ENCODE peak calls at places on chromosome 19, in ten cellular contexts. W, G, U, Z, Q, S, M, X, N and K are unnamed samples.

GRCh38 chr19:44754743-44755066 is 6.2 kb downstream of the BCL3 start:
- DNase-seq in W (no peak), G (no peak), U (no peak), Z (no peak), Q (no peak), S (no peak), M (no peak), X (no peak), N (no peak), K (no peak)

GRCh38 chr19:4534836-4535658 is at the start of gene PLIN5:
- DNase-seq in W (peak; percentile 24), G (no peak), U (peak; percentile 61), Z (no peak), Q (peak; percentile 89), S (peak; percentile 11), M (peak; percentile 79), X (peak; percentile 65), N (no peak), K (no peak)

GRCh38 chr19:2154587-2155075 is 3.3 kb upstream of the AP3D1 start:
- DNase-seq in W (peak; percentile 49), G (no peak), U (no peak), Z (no peak), Q (no peak), S (no peak), M (no peak), X (no peak), N (no peak), K (peak; percentile 72)

GRCh38 chr19:42048992-42049391 is 21.0 kb downstream of the GRIK5 start:
- DNase-seq in W (no peak), G (no peak), U (no peak), Z (no peak), Q (no peak), S (no peak), M (no peak), X (no peak), N (no peak), K (no peak)

GRCh38 chr19:40347476-40348124 is 597 bp downstream of the C19orf47 start:
- DNase-seq in W (no peak), G (no peak), U (no peak), Z (no peak), Q (no peak), S (no peak), M (no peak), X (no peak), N (no peak), K (no peak)

GRCh38 chr19:6734096-6734696 is 3.2 kb downstream of the GPR108 start:
- DNase-seq in W (no peak), G (no peak), U (no peak), Z (no peak), Q (no peak), S (no peak), M (no peak), X (no peak), N (no peak), K (no peak)

GRCh38 chr19:18202759-18203407 is 959 bp downstream of the RAB3A start:
- DNase-seq in W (no peak), G (no peak), U (peak; percentile 44), Z (no peak), Q (peak; percentile 57), S (no peak), M (peak; percentile 52), X (no peak), N (no peak), K (peak; percentile 9)

GRCh38 chr19:56084835-56085536 is 36.1 kb downstream of the ZNF787 start:
- DNase-seq in W (no peak), G (no peak), U (no peak), Z (no peak), Q (no peak), S (no peak), M (no peak), X (no peak), N (no peak), K (peak; percentile 19)

GRCh38 chr19:46211201-46211881 is 18.2 kb upstream of the IGFL1 start:
- DNase-seq in W (peak; percentile 80), G (no peak), U (no peak), Z (no peak), Q (peak; percentile 17), S (no peak), M (no peak), X (peak; percentile 72), N (no peak), K (peak; percentile 89)

GRCh38 chr19:18875726-18876125 is 20.2 kb downstream of the CERS1 start:
- DNase-seq in W (no peak), G (no peak), U (no peak), Z (no peak), Q (no peak), S (no peak), M (no peak), X (no peak), N (no peak), K (no peak)

GRCh38 chr19:15252398-15253018 is 20.3 kb upstream of the EPHX3 start:
- DNase-seq in W (no peak), G (no peak), U (no peak), Z (no peak), Q (no peak), S (peak; percentile 43), M (peak; percentile 54), X (no peak), N (no peak), K (no peak)

GRCh38 chr19:33500991-33501390 is 20.6 kb downstream of the PEPD start:
- DNase-seq in W (no peak), G (no peak), U (no peak), Z (no peak), Q (no peak), S (no peak), M (no peak), X (no peak), N (no peak), K (no peak)

GRCh38 chr19:46660601-46661019 is 372 bp downstream of the DACT3 start:
- DNase-seq in W (no peak), G (no peak), U (no peak), Z (no peak), Q (no peak), S (no peak), M (peak; percentile 44), X (no peak), N (no peak), K (no peak)

GRCh38 chr19:27775395-27775794 is 1437.6 kb downstream of the UQCRFS1 start:
- DNase-seq in W (no peak), G (no peak), U (no peak), Z (no peak), Q (no peak), S (no peak), M (no peak), X (no peak), N (no peak), K (no peak)

GRCh38 chr19:2618611-2619010 is 83.9 kb downstream of the GNG7 start:
- DNase-seq in W (peak; percentile 78), G (peak; percentile 48), U (peak; percentile 86), Z (peak; percentile 59), Q (no peak), S (no peak), M (no peak), X (peak; percentile 62), N (peak; percentile 40), K (peak; percentile 77)

GRCh38 chr19:1451916-1452801 is 2.2 kb downstream of the APC2 start:
- DNase-seq in W (no peak), G (no peak), U (no peak), Z (no peak), Q (no peak), S (no peak), M (peak; percentile 82), X (no peak), N (no peak), K (no peak)

GRCh38 chr19:18290250-18291018 is 9.0 kb upstream of the JUND start:
- DNase-seq in W (no peak), G (peak; percentile 87), U (peak; percentile 92), Z (peak; percentile 69), Q (no peak), S (no peak), M (no peak), X (no peak), N (peak; percentile 76), K (no peak)

GRCh38 chr19:48553676-48554384 is 1.9 kb downstream of the SULT2B1 start:
- DNase-seq in W (peak; percentile 88), G (no peak), U (no peak), Z (no peak), Q (peak; percentile 62), S (no peak), M (no peak), X (no peak), N (no peak), K (peak; percentile 44)

GRCh38 chr19:47353307-47353712 is 4.2 kb downstream of the DHX34 start:
- DNase-seq in W (no peak), G (no peak), U (no peak), Z (no peak), Q (no peak), S (no peak), M (no peak), X (no peak), N (no peak), K (no peak)

GRCh38 chr19:34135401-34135800 is 36.9 kb upstream of the LSM14A start:
- DNase-seq in W (peak; percentile 23), G (no peak), U (no peak), Z (no peak), Q (no peak), S (no peak), M (no peak), X (no peak), N (no peak), K (no peak)

GRCh38 chr19:5850743-5851293 is 431 bp downstream of the FUT3 start:
- DNase-seq in W (peak; percentile 74), G (no peak), U (no peak), Z (no peak), Q (no peak), S (no peak), M (no peak), X (no peak), N (no peak), K (peak; percentile 51)

GRCh38 chr19:54100560-54100959 is at the start of gene OSCAR:
- DNase-seq in W (no peak), G (no peak), U (no peak), Z (no peak), Q (no peak), S (no peak), M (no peak), X (no peak), N (no peak), K (no peak)